ENCODE peak calls at places on chromosomes 3 and 15, in eight cellular contexts. One of them, this sample, is unnamed.
A peak's percentile ranks its signal among the peaks of the same experiment; 100 is the strongest.

GRCh38 chr3:197137741-197138140 is 108.1 kb upstream of the MELTF start:
- DNase-seq in upper lobe of left lung: peak; percentile 58
- DNase-seq in stomach: no peak
- DNase-seq in A549: no peak
- DNase-seq in uterus: no peak
- DNase-seq in HCT116: no peak
- DNase-seq in IMR-90: no peak
- DNase-seq in H54: no peak
- DNase-seq in this sample: no peak

GRCh38 chr15:73710321-73710720 is 26.1 kb downstream of the CD276 start:
- DNase-seq in upper lobe of left lung: no peak
- DNase-seq in stomach: no peak
- DNase-seq in A549: no peak
- DNase-seq in uterus: no peak
- DNase-seq in HCT116: no peak
- DNase-seq in IMR-90: no peak
- DNase-seq in H54: no peak
- DNase-seq in this sample: no peak

GRCh38 chr3:141367038-141367730 is 1.1 kb upstream of the ZBTB38 start:
- DNase-seq in upper lobe of left lung: no peak
- DNase-seq in stomach: no peak
- DNase-seq in A549: no peak
- DNase-seq in uterus: peak; percentile 56
- DNase-seq in HCT116: peak; percentile 57
- DNase-seq in IMR-90: peak; percentile 100
- DNase-seq in H54: peak; percentile 31
- DNase-seq in this sample: no peak

GRCh38 chr15:68819451-68820204 is 1.1 kb downstream of the ANP32A start:
- DNase-seq in upper lobe of left lung: peak; percentile 31
- DNase-seq in stomach: peak; percentile 37
- DNase-seq in A549: peak; percentile 60
- DNase-seq in uterus: peak; percentile 47
- DNase-seq in HCT116: no peak
- DNase-seq in IMR-90: peak; percentile 47
- DNase-seq in H54: peak; percentile 23
- DNase-seq in this sample: no peak

GRCh38 chr3:46858456-46858855 is 4.8 kb downstream of the MYL3 start:
- DNase-seq in upper lobe of left lung: peak; percentile 14
- DNase-seq in stomach: no peak
- DNase-seq in A549: no peak
- DNase-seq in uterus: peak; percentile 10
- DNase-seq in HCT116: no peak
- DNase-seq in IMR-90: no peak
- DNase-seq in H54: no peak
- DNase-seq in this sample: no peak

GRCh38 chr15:36265422-36265821 is 314.0 kb upstream of the CDIN1 start:
- DNase-seq in upper lobe of left lung: no peak
- DNase-seq in stomach: no peak
- DNase-seq in A549: no peak
- DNase-seq in uterus: no peak
- DNase-seq in HCT116: no peak
- DNase-seq in IMR-90: peak; percentile 67
- DNase-seq in H54: no peak
- DNase-seq in this sample: no peak

GRCh38 chr3:140370686-140371085 is 307.2 kb upstream of the TRIM42 start:
- DNase-seq in upper lobe of left lung: no peak
- DNase-seq in stomach: no peak
- DNase-seq in A549: no peak
- DNase-seq in uterus: no peak
- DNase-seq in HCT116: no peak
- DNase-seq in IMR-90: no peak
- DNase-seq in H54: no peak
- DNase-seq in this sample: peak; percentile 54

GRCh38 chr15:48866141-48866563 is 11.8 kb upstream of the EID1 start:
- DNase-seq in upper lobe of left lung: no peak
- DNase-seq in stomach: no peak
- DNase-seq in A549: no peak
- DNase-seq in uterus: peak; percentile 47
- DNase-seq in HCT116: no peak
- DNase-seq in IMR-90: peak; percentile 58
- DNase-seq in H54: no peak
- DNase-seq in this sample: no peak

GRCh38 chr15:90857337-90857736 is 11.1 kb upstream of the FURIN start:
- DNase-seq in upper lobe of left lung: no peak
- DNase-seq in stomach: no peak
- DNase-seq in A549: no peak
- DNase-seq in uterus: no peak
- DNase-seq in HCT116: no peak
- DNase-seq in IMR-90: no peak
- DNase-seq in H54: no peak
- DNase-seq in this sample: no peak

GRCh38 chr3:51401639-51402166 is 10.6 kb downstream of the RBM15B start:
- DNase-seq in upper lobe of left lung: no peak
- DNase-seq in stomach: no peak
- DNase-seq in A549: no peak
- DNase-seq in uterus: no peak
- DNase-seq in HCT116: no peak
- DNase-seq in IMR-90: no peak
- DNase-seq in H54: no peak
- DNase-seq in this sample: no peak

GRCh38 chr15:101277943-101278564 is 769 bp upstream of the SELENOS start:
- DNase-seq in upper lobe of left lung: no peak
- DNase-seq in stomach: no peak
- DNase-seq in A549: no peak
- DNase-seq in uterus: no peak
- DNase-seq in HCT116: no peak
- DNase-seq in IMR-90: no peak
- DNase-seq in H54: no peak
- DNase-seq in this sample: no peak

GRCh38 chr15:71566226-71566625 is 244.1 kb upstream of the NR2E3 start:
- DNase-seq in upper lobe of left lung: no peak
- DNase-seq in stomach: no peak
- DNase-seq in A549: no peak
- DNase-seq in uterus: no peak
- DNase-seq in HCT116: no peak
- DNase-seq in IMR-90: no peak
- DNase-seq in H54: no peak
- DNase-seq in this sample: no peak

GRCh38 chr3:54949491-54950044 is 21.7 kb upstream of the LRTM1 start:
- DNase-seq in upper lobe of left lung: no peak
- DNase-seq in stomach: no peak
- DNase-seq in A549: no peak
- DNase-seq in uterus: no peak
- DNase-seq in HCT116: no peak
- DNase-seq in IMR-90: no peak
- DNase-seq in H54: no peak
- DNase-seq in this sample: no peak

GRCh38 chr3:194690501-194691372 is 5.1 kb downstream of the FAM43A start:
- DNase-seq in upper lobe of left lung: no peak
- DNase-seq in stomach: peak; percentile 9
- DNase-seq in A549: no peak
- DNase-seq in uterus: peak; percentile 78
- DNase-seq in HCT116: no peak
- DNase-seq in IMR-90: peak; percentile 59
- DNase-seq in H54: no peak
- DNase-seq in this sample: no peak

GRCh38 chr3:29279276-29279675 is 1.6 kb upstream of the RBMS3 start:
- DNase-seq in upper lobe of left lung: no peak
- DNase-seq in stomach: no peak
- DNase-seq in A549: no peak
- DNase-seq in uterus: no peak
- DNase-seq in HCT116: no peak
- DNase-seq in IMR-90: no peak
- DNase-seq in H54: no peak
- DNase-seq in this sample: no peak

GRCh38 chr3:55143928-55144671 is 216.2 kb upstream of the LRTM1 start:
- DNase-seq in upper lobe of left lung: no peak
- DNase-seq in stomach: no peak
- DNase-seq in A549: no peak
- DNase-seq in uterus: no peak
- DNase-seq in HCT116: no peak
- DNase-seq in IMR-90: peak; percentile 54
- DNase-seq in H54: no peak
- DNase-seq in this sample: no peak

GRCh38 chr15:77944002-77944867 is 133.3 kb downstream of the TBC1D2B start:
- DNase-seq in upper lobe of left lung: peak; percentile 90
- DNase-seq in stomach: peak; percentile 80
- DNase-seq in A549: no peak
- DNase-seq in uterus: peak; percentile 84
- DNase-seq in HCT116: peak; percentile 13
- DNase-seq in IMR-90: peak; percentile 56
- DNase-seq in H54: no peak
- DNase-seq in this sample: no peak

GRCh38 chr3:10518506-10519150 is 13.2 kb upstream of the ATP2B2 start:
- DNase-seq in upper lobe of left lung: peak; percentile 12
- DNase-seq in stomach: peak; percentile 16
- DNase-seq in A549: no peak
- DNase-seq in uterus: peak; percentile 13
- DNase-seq in HCT116: no peak
- DNase-seq in IMR-90: peak; percentile 58
- DNase-seq in H54: peak; percentile 87
- DNase-seq in this sample: no peak

GRCh38 chr3:150775001-150775599 is 12.1 kb upstream of the SIAH2 start:
- DNase-seq in upper lobe of left lung: no peak
- DNase-seq in stomach: no peak
- DNase-seq in A549: no peak
- DNase-seq in uterus: no peak
- DNase-seq in HCT116: no peak
- DNase-seq in IMR-90: peak; percentile 89
- DNase-seq in H54: no peak
- DNase-seq in this sample: no peak

GRCh38 chr15:69881310-69881660 is 216.4 kb downstream of the TLE3 start:
- DNase-seq in upper lobe of left lung: no peak
- DNase-seq in stomach: no peak
- DNase-seq in A549: no peak
- DNase-seq in uterus: no peak
- DNase-seq in HCT116: no peak
- DNase-seq in IMR-90: no peak
- DNase-seq in H54: no peak
- DNase-seq in this sample: no peak

GRCh38 chr3:157301027-157301663 is 135.5 kb upstream of the PTX3 start:
- DNase-seq in upper lobe of left lung: no peak
- DNase-seq in stomach: no peak
- DNase-seq in A549: no peak
- DNase-seq in uterus: no peak
- DNase-seq in HCT116: no peak
- DNase-seq in IMR-90: no peak
- DNase-seq in H54: no peak
- DNase-seq in this sample: no peak

GRCh38 chr15:82122754-82123400 is 77.1 kb upstream of the MEX3B start:
- DNase-seq in upper lobe of left lung: no peak
- DNase-seq in stomach: peak; percentile 25
- DNase-seq in A549: peak; percentile 63
- DNase-seq in uterus: peak; percentile 76
- DNase-seq in HCT116: peak; percentile 58
- DNase-seq in IMR-90: peak; percentile 99
- DNase-seq in H54: peak; percentile 46
- DNase-seq in this sample: no peak

GRCh38 chr15:37106490-37107001 is 6.2 kb upstream of the MEIS2 start:
- DNase-seq in upper lobe of left lung: no peak
- DNase-seq in stomach: no peak
- DNase-seq in A549: no peak
- DNase-seq in uterus: peak; percentile 83
- DNase-seq in HCT116: no peak
- DNase-seq in IMR-90: peak; percentile 24
- DNase-seq in H54: no peak
- DNase-seq in this sample: no peak

GRCh38 chr3:4303187-4304123 is at the start of gene SETMAR:
- DNase-seq in upper lobe of left lung: peak; percentile 94
- DNase-seq in stomach: peak; percentile 92
- DNase-seq in A549: peak; percentile 86
- DNase-seq in uterus: peak; percentile 94
- DNase-seq in HCT116: peak; percentile 63
- DNase-seq in IMR-90: peak; percentile 78
- DNase-seq in H54: peak; percentile 80
- DNase-seq in this sample: no peak
- TF ChIP-seq POLR2A in upper lobe of left lung: peak; percentile 48
- TF ChIP-seq POLR2A in stomach: no peak
- TF ChIP-seq POLR2A in A549: peak; percentile 74
- TF ChIP-seq POLR2A in uterus: peak; percentile 71
- TF ChIP-seq POLR2A in HCT116: peak; percentile 80
- TF ChIP-seq POLR2A in IMR-90: peak; percentile 56
- TF ChIP-seq POLR2A in H54: peak; percentile 28
- TF ChIP-seq POLR2A in this sample: peak; percentile 33

GRCh38 chr15:60395276-60396011 is 2.3 kb downstream of the ANXA2 start:
- DNase-seq in upper lobe of left lung: no peak
- DNase-seq in stomach: no peak
- DNase-seq in A549: no peak
- DNase-seq in uterus: no peak
- DNase-seq in HCT116: no peak
- DNase-seq in IMR-90: no peak
- DNase-seq in H54: no peak
- DNase-seq in this sample: peak; percentile 69
- TF ChIP-seq POLR2A in upper lobe of left lung: no peak
- TF ChIP-seq POLR2A in stomach: no peak
- TF ChIP-seq POLR2A in A549: no peak
- TF ChIP-seq POLR2A in uterus: no peak
- TF ChIP-seq POLR2A in HCT116: no peak
- TF ChIP-seq POLR2A in IMR-90: peak; percentile 62
- TF ChIP-seq POLR2A in H54: no peak
- TF ChIP-seq POLR2A in this sample: no peak

DNA sequence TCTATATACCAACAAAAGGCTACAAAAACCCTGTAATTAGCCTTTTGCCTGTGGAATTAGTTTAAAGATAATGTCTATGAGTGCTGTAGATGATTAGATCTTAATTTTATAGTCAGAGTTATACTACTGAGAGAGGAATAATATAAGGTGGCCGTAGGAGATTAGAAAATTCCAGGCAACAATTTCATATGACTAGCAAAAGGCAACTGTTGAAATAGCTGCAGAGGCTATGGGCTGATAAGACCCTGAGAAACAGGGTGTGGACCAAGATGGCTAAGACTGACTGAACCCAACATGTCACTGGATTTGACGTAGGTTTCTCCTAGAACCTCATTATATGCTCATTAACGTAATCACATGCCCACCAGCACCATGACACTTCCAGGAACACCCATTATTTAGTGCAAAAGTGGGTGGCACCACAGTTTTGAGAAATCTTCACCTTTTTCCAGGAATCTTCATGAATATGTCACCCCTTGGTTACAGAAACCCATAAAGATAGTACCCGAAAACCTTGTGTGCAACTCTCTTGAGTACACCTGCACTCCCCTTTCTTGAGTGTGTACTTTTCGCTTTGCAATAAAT is 29.1 kb upstream of the SCG3 start:
- DNase-seq in upper lobe of left lung: no peak
- DNase-seq in stomach: no peak
- DNase-seq in A549: no peak
- DNase-seq in uterus: no peak
- DNase-seq in HCT116: no peak
- DNase-seq in IMR-90: no peak
- DNase-seq in H54: no peak
- DNase-seq in this sample: no peak
- TF ChIP-seq POLR2A in upper lobe of left lung: no peak
- TF ChIP-seq POLR2A in stomach: no peak
- TF ChIP-seq POLR2A in A549: no peak
- TF ChIP-seq POLR2A in uterus: no peak
- TF ChIP-seq POLR2A in HCT116: no peak
- TF ChIP-seq POLR2A in IMR-90: no peak
- TF ChIP-seq POLR2A in H54: no peak
- TF ChIP-seq POLR2A in this sample: no peak

GRCh38 chr3:67324554-67324953 is 326.4 kb downstream of the KBTBD8 start:
- DNase-seq in upper lobe of left lung: no peak
- DNase-seq in stomach: no peak
- DNase-seq in A549: no peak
- DNase-seq in uterus: no peak
- DNase-seq in HCT116: no peak
- DNase-seq in IMR-90: no peak
- DNase-seq in H54: no peak
- DNase-seq in this sample: no peak
- TF ChIP-seq POLR2A in upper lobe of left lung: no peak
- TF ChIP-seq POLR2A in stomach: no peak
- TF ChIP-seq POLR2A in A549: no peak
- TF ChIP-seq POLR2A in uterus: no peak
- TF ChIP-seq POLR2A in HCT116: no peak
- TF ChIP-seq POLR2A in IMR-90: no peak
- TF ChIP-seq POLR2A in H54: no peak
- TF ChIP-seq POLR2A in this sample: no peak

This sample was measured in vagina.